ENCODE peak calls at places on chromosomes 7 and 10, in four cellular contexts. G, X, H and N are unnamed samples.
A peak's percentile ranks its signal among the peaks of the same experiment; 100 is the strongest.

GRCh38 chr7:8136331-8136730 is 125.6 kb downstream of the ICA1 start:
- DNase-seq in G (no peak), H (no peak), X (no peak), N (no peak)

GRCh38 chr7:141665208-141666035 is 36.5 kb downstream of the DENND11 start:
- DNase-seq in H (no peak), X (no peak), G (no peak), N (no peak)

GRCh38 chr7:152504816-152505215 is 69.0 kb upstream of the KMT2C start:
- DNase-seq in G (no peak), X (no peak), H (no peak), N (no peak)

GRCh38 chr7:63077841-63078240 is 920.8 kb upstream of the ZNF722 start:
- DNase-seq in X (no peak), G (no peak), H (no peak), N (no peak)

GRCh38 chr7:91942312-91942711 is 1.6 kb downstream of the AKAP9 start:
- DNase-seq in H (no peak), G (no peak), X (no peak), N (no peak)

GRCh38 chr7:49174396-49174795 is 250.0 kb downstream of the CDC14C start:
- DNase-seq in X (no peak), H (no peak), G (peak; percentile 40), N (no peak)

GRCh38 chr10:16933799-16934198 is 116.6 kb upstream of the RSU1 start:
- DNase-seq in H (no peak), X (no peak), G (no peak), N (no peak)

GRCh38 chr7:134395604-134396003 is 63.3 kb downstream of the AKR1B1 start:
- DNase-seq in X (no peak), H (no peak), G (no peak), N (no peak)

GRCh38 chr7:74656911-74657691 is 417 bp upstream of the GTF2I start:
- DNase-seq in H (peak; percentile 96), X (peak; percentile 99), G (peak; percentile 94), N (peak; percentile 100)

GRCh38 chr10:36640626-36641025 is 484.8 kb upstream of the ANKRD30A start:
- DNase-seq in G (no peak), H (no peak), X (no peak), N (no peak)

GRCh38 chr7:148772297-148773089 is 73.8 kb downstream of the CUL1 start:
- DNase-seq in H (no peak), X (no peak), G (peak; percentile 94), N (no peak)

GRCh38 chr7:3069767-3070449 is 26.2 kb upstream of the CARD11 start:
- DNase-seq in G (no peak), X (no peak), H (no peak), N (no peak)

GRCh38 chr10:102675151-102675886 is 31.0 kb downstream of the TRIM8 start:
- DNase-seq in H (no peak), G (no peak), X (no peak), N (peak; percentile 61)

GRCh38 chr7:121032645-121033460 is 44.3 kb downstream of the CPED1 start:
- DNase-seq in H (no peak), G (peak; percentile 12), X (no peak), N (no peak)

GRCh38 chr7:138797715-138798320 is at the start of the genes ATP6V0A4 and TMEM213:
- DNase-seq in X (no peak), H (no peak), G (no peak), N (peak; percentile 59)

GRCh38 chr10:77311186-77311585 is 326.4 kb downstream of the KCNMA1 start:
- DNase-seq in H (no peak), X (no peak), G (no peak), N (no peak)

GRCh38 chr10:28060031-28060607 is 61.2 kb upstream of the ODAD2 start:
- DNase-seq in G (peak; percentile 47), X (no peak), H (no peak), N (no peak)

GRCh38 chr7:7830122-7830878 is 111.9 kb upstream of the RPA3 start:
- DNase-seq in H (no peak), X (no peak), G (peak; percentile 20), N (no peak)

GRCh38 chr10:14240253-14241189 is 90.2 kb downstream of the FRMD4A start:
- DNase-seq in X (no peak), G (peak; percentile 50), H (no peak), N (no peak)

GRCh38 chr10:124063736-124064135 is 29.7 kb downstream of the CHST15 start:
- DNase-seq in G (peak; percentile 92), X (no peak), H (no peak), N (no peak)

GRCh38 chr7:120337308-120337907 is 64.4 kb downstream of the KCND2 start:
- DNase-seq in X (no peak), G (peak; percentile 3), H (no peak), N (no peak)

GRCh38 chr7:26863504-26864308 is 684 bp downstream of the SKAP2 start:
- DNase-seq in G (peak; percentile 32), H (no peak), X (no peak), N (no peak)

GRCh38 chr10:6091630-6092029 is 2.8 kb downstream of the RBM17 start:
- DNase-seq in H (no peak), X (no peak), G (peak; percentile 23), N (no peak)

GRCh38 chr10:50946991-50947781 is 61.8 kb upstream of the A1CF start:
- DNase-seq in H (no peak), G (peak; percentile 39), X (no peak), N (no peak)

GRCh38 chr10:126408953-126409641 is 20.8 kb upstream of the ADAM12 start:
- DNase-seq in X (no peak), G (peak; percentile 29), H (no peak), N (no peak)

GRCh38 chr10:108787932-108788331 is 1135.4 kb downstream of the XPNPEP1 start:
- DNase-seq in H (no peak), G (peak; percentile 74), X (no peak), N (no peak)

GRCh38 chr7:30023524-30023923 is 3.0 kb downstream of the FKBP14 start:
- DNase-seq in G (no peak), X (no peak), H (no peak), N (no peak)
- H3K4me1 ChIP-seq in G (no peaks in the 10 kb centered on the region), X (peaks cover 12% of the 10 kb centered on the region), H (peaks cover 13% of the 10 kb centered on the region), N (peaks cover 31% of the 10 kb centered on the region)

GRCh38 chr10:97738616-97739015 is 1.7 kb downstream of the ZFYVE27 start:
- DNase-seq in G (no peak), H (no peak), X (no peak), N (no peak)

GRCh38 chr10:97734021-97734420 is 2.9 kb upstream of the ZFYVE27 start:
- DNase-seq in X (no peak), G (no peak), H (no peak), N (no peak)

GRCh38 chr10:97737770-97738265 is 890 bp downstream of the ZFYVE27 start:
- DNase-seq in X (no peak), H (no peak), G (peak; percentile 47), N (no peak)

GRCh38 chr10:97736902-97737769 is at the start of gene ZFYVE27:
- DNase-seq in G (peak; percentile 90), X (peak; percentile 99), H (peak; percentile 95), N (peak; percentile 99)

DNA sequence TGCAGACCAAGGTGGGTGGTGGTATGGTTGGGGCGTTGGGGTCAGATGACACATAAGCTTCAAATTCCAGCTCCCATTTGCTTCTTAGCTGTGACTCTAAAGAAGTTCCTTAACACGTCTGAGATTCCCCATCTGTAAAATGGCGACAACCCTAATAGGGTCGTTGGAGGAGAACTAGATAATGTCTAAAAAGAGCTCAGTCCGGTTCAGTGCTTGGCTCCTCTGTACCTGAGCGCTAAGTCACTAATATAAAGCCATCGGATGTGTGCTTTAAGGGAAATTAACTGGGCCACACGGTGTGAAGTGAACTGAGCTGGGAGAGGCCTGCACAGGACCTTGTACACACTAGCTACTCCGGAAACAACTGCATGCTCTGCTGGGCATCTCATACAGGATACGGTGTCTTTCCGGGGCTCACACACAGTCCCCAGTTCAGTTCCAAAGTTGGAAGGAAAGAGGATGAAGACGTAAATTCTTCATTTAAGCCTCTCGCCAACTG is 476 bp upstream of the ZFYVE27 start:
- DNase-seq in G (no peak), H (no peak), X (no peak), N (no peak)
- H3K4me3 ChIP-seq in G (peak overlapping the region; percentile 100), H (peak overlapping the region; percentile 96), X (peak overlapping the region; percentile 99), N (peak overlapping the region; percentile 97)

GRCh38 chr7:1255817-1256340 is 23.2 kb downstream of the UNCX start:
- DNase-seq in H (no peak), X (peak; percentile 36), G (no peak), N (peak; percentile 66)
- H3K27me3 ChIP-seq in H (peaks cover 3% of the 10 kb centered on the region), X (no peaks in the 10 kb centered on the region), G (peaks cover 24% of the 10 kb centered on the region), N (peaks cover 35% of the 10 kb centered on the region)

DNA sequence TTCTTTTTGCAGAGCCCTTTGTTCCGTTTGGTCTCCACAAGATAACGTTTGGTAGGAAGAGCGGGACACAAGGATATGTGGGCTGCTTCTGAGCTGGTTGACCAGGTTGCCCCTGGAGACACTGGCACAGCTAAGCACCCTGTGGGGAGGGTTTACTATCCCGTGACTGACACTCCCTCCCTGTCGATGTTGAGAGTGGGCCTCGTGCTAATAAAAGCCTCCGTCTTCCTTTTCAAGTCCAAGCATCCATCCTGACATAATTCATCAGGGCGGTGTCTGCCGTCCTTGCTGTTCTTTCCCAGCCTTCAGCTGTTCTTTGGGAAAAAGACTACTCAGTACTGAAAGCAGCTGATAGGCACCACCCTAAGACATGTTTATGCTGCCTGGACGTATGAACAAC is 49.6 kb downstream of the SHH start:
- DNase-seq in G (no peak), X (no peak), H (no peak), N (no peak)
- H3K4me1 ChIP-seq in G (no peaks in the 10 kb centered on the region), X (peaks cover 13% of the 10 kb centered on the region), H (peaks cover 30% of the 10 kb centered on the region), N (peaks cover 55% of the 10 kb centered on the region)

DNA sequence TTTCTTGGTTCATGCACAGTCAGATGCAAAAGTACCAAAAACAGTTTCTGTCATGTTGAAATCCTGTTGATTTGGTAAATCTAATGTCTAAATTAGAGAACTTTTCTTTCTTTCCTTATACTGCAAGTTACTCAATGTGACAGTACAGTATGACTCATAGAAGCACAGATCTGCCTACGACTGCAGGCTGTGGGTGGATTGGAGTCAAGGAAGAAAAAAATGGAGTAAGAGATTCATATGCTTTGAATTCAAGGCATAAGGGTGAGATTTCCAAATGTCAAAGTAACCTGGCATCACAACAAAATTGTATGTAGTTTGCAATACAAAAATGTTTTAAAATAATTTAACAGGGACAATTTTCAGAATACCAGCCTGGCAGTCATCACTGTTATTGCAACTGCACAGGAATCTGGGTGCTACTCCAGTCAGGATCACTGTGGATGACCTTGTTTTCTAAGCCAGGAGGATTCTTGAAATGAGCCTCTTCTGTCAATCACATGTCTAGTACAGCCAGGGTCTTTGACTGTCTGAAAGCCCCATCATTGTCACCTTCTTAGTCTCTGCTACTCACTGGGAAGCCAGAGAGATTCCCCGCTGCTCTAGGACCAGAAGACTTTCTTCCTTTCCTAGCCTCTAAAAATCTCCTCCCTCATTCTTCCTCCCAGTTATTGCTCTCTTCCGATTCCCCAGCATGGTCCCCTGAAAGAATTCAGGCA is 83.6 kb downstream of the CD36 start:
- DNase-seq in H (no peak), G (peak; percentile 92), X (no peak), N (no peak)
- H3K4me3 ChIP-seq in H (no peak overlapping the region), G (no peak overlapping the region), X (no peak overlapping the region), N (no peak overlapping the region)

GRCh38 chr7:158054081-158054480 is 533.5 kb downstream of the PTPRN2 start:
- DNase-seq in G (no peak), H (no peak), X (no peak), N (no peak)

GRCh38 chr7:158052381-158053095 is 535.1 kb downstream of the PTPRN2 start:
- DNase-seq in H (no peak), G (no peak), X (no peak), N (peak; percentile 15)

GRCh38 chr7:158055726-158056510 is 531.7 kb downstream of the PTPRN2 start:
- DNase-seq in G (no peak), X (no peak), H (no peak), N (peak; percentile 12)

GRCh38 chr7:158053516-158053915 is 534.1 kb downstream of the PTPRN2 start:
- DNase-seq in H (no peak), X (no peak), G (no peak), N (no peak)

GRCh38 chr7:158054611-158055010 is 533.0 kb downstream of the PTPRN2 start:
- DNase-seq in G (no peak), H (no peak), X (no peak), N (no peak)
- H3K27me3 ChIP-seq in G (no peaks in the 10 kb centered on the region), H (no peaks in the 10 kb centered on the region), X (no peaks in the 10 kb centered on the region), N (no peaks in the 10 kb centered on the region)

GRCh38 chr10:72337039-72337629 is 17.6 kb downstream of the DNAJB12 start:
- DNase-seq in X (peak; percentile 93), H (peak; percentile 64), G (peak; percentile 40), N (peak; percentile 94)
- H3K4me1 ChIP-seq in X (peaks cover 54% of the 10 kb centered on the region), H (peaks cover 57% of the 10 kb centered on the region), G (peaks cover 27% of the 10 kb centered on the region), N (peaks cover 72% of the 10 kb centered on the region)